ENCODE peak calls at places on chromosomes 13 and 19, in six cellular contexts. P is fibroblast of lung, G is HCT116, C is mesendoderm, Y is kidney, K is colonic mucosa. L is an unnamed sample. For H3K4me1 and H3K36me3, the result is how much of the 10 kb centered on the place peaks cover.

GRCh38 chr19:39408392-39409206 is 2.0 kb downstream of the ZFP36 start:
- DNase-seq in G (peak), K (peak), Y (peak), P (peak), C (no peak), L (peak)

GRCh38 chr19:52734340-52734892 is 428 bp downstream of the ZNF611 start:
- DNase-seq in P (no peak), Y (peak), C (no peak), G (no peak), K (no peak), L (no peak)

GRCh38 chr19:13132471-13133166 is 14.6 kb downstream of the NACC1 start:
- DNase-seq in C (no peak), G (no peak), Y (no peak), P (peak), K (no peak), L (no peak)

GRCh38 chr13:74201530-74201929 is 67.3 kb upstream of the KLF12 start:
- DNase-seq in P (no peak), K (no peak), C (no peak), G (no peak), Y (no peak), L (no peak)

GRCh38 chr19:39558623-39559117 is 18.7 kb upstream of the EID2 start:
- DNase-seq in P (no peak), Y (no peak), G (no peak), K (no peak), C (no peak), L (peak)

GRCh38 chr13:41563501-41564001 is 106.2 kb downstream of the RGCC start:
- DNase-seq in C (no peak), Y (no peak), P (peak), K (no peak), G (no peak), L (no peak)

GRCh38 chr19:29478578-29479565 is 46.9 kb upstream of the VSTM2B start:
- DNase-seq in C (peak), G (peak), P (no peak), Y (no peak), K (no peak), L (no peak)

GRCh38 chr19:45455707-45456499 is 11.9 kb upstream of the FOSB start:
- DNase-seq in Y (peak), P (peak), K (peak), G (peak), C (peak), L (no peak)

GRCh38 chr13:49935171-49936084 is 712 bp downstream of the SPRYD7 start:
- DNase-seq in C (peak), P (peak), K (peak), G (peak), Y (no peak), L (peak)

GRCh38 chr13:80499536-80500280 is 158.8 kb upstream of the SPRY2 start:
- DNase-seq in P (peak), Y (no peak), C (no peak), G (no peak), K (no peak), L (no peak)

GRCh38 chr13:110308377-110309158 is 1.5 kb downstream of the COL4A2 start:
- DNase-seq in P (peak), C (peak), K (peak), G (no peak), Y (no peak), L (no peak)

GRCh38 chr13:99197257-99197651 is 3.4 kb upstream of the UBAC2 start:
- DNase-seq in G (no peak), P (no peak), K (peak), C (no peak), Y (no peak), L (no peak)

GRCh38 chr13:71378992-71379905 is 487.8 kb downstream of the DACH1 start:
- DNase-seq in Y (no peak), K (no peak), P (peak), C (peak), G (no peak), L (peak)

GRCh38 chr13:94761407-94761806 is 49.1 kb upstream of the SOX21 start:
- DNase-seq in G (no peak), C (peak), K (no peak), P (no peak), Y (no peak), L (no peak)

GRCh38 chr13:109684836-109685602 is 101.4 kb downstream of the IRS2 start:
- DNase-seq in Y (no peak), C (no peak), K (peak), P (peak), G (no peak), L (no peak)

GRCh38 chr19:39319892-39320168 is 833 bp downstream of the LRFN1 start:
- DNase-seq in G (no peak), C (no peak), P (no peak), K (no peak), Y (no peak), L (no peak)

GRCh38 chr19:51185868-51186215 is 39.0 kb upstream of the CD33 start:
- DNase-seq in Y (no peak), K (no peak), C (no peak), G (no peak), P (no peak), L (no peak)

GRCh38 chr13:104592127-104592526 is 1525.9 kb upstream of the SLC10A2 start:
- DNase-seq in K (no peak), Y (no peak), G (peak), C (no peak), P (peak), L (no peak)

GRCh38 chr19:29810504-29810871 is 1.3 kb upstream of the CCNE1 start:
- DNase-seq in P (peak), C (no peak), G (no peak), Y (peak), K (peak), L (no peak)

GRCh38 chr19:43395561-43395960 is 19.1 kb upstream of the TEX101 start:
- DNase-seq in C (no peak), K (peak), Y (no peak), P (no peak), G (no peak), L (no peak)

GRCh38 chr19:50893047-50893737 is 18.0 kb downstream of the KLK4 start:
- DNase-seq in G (peak), Y (no peak), K (no peak), P (no peak), C (peak), L (peak)

GRCh38 chr19:3572855-3573161 is at the start of gene HMG20B:
- DNase-seq in G (no peak), K (no peak), Y (no peak), C (no peak), P (no peak), L (no peak)

GRCh38 chr13:62682788-62683187 is 1267.1 kb upstream of the PCDH20 start:
- DNase-seq in C (no peak), P (peak), Y (no peak), G (no peak), K (no peak), L (no peak)

GRCh38 chr19:12872941-12873890 is 8.0 kb downstream of the DNASE2 start:
- DNase-seq in C (peak), P (peak), Y (no peak), G (no peak), K (peak), L (peak)

GRCh38 chr19:44476559-44477408 is 23.5 kb downstream of the ZNF180 start:
- DNase-seq in C (peak), P (peak), K (no peak), Y (no peak), G (no peak), L (no peak)

GRCh38 chr13:73060251-73061160 is 1.7 kb downstream of the KLF5 start:
- DNase-seq in G (no peak), C (peak), P (peak), K (peak), Y (no peak), L (no peak)

GRCh38 chr13:99690426-99691189 is 189.3 kb downstream of the TM9SF2 start:
- DNase-seq in Y (no peak), G (no peak), C (peak), P (no peak), K (no peak), L (no peak)

GRCh38 chr19:55484571-55485438 is at the start of gene NAT14:
- DNase-seq in P (peak), Y (peak), G (no peak), K (no peak), C (peak), L (no peak)

GRCh38 chr13:101453784-101454201 is 1.3 kb downstream of the ITGBL1 start:
- DNase-seq in P (no peak), G (no peak), C (no peak), Y (peak), K (no peak), L (peak)

GRCh38 chr19:33468361-33469170 is 53.0 kb downstream of the PEPD start:
- DNase-seq in K (no peak), P (peak), Y (peak), C (peak), G (no peak), L (no peak)

GRCh38 chr19:738509-739128 is 12.3 kb upstream of the MISP start:
- DNase-seq in G (no peak), Y (no peak), C (no peak), P (no peak), K (peak), L (no peak)

GRCh38 chr13:51469790-51470189 is 17.0 kb upstream of the INTS6 start:
- DNase-seq in G (no peak), P (no peak), C (no peak), K (no peak), Y (no peak), L (no peak)

GRCh38 chr19:36213793-36214387 is 575 bp downstream of the ZNF565 start:
- DNase-seq in C (no peak), K (no peak), G (no peak), Y (no peak), P (peak), L (no peak)

GRCh38 chr19:43464089-43464775 is 1.2 kb downstream of the LYPD3 start:
- DNase-seq in C (no peak), G (no peak), P (no peak), Y (peak), K (peak), L (peak)

GRCh38 chr19:14391156-14391821 is 10.0 kb downstream of the ADGRE5 start:
- DNase-seq in Y (no peak), C (no peak), P (no peak), K (no peak), G (no peak), L (no peak)

GRCh38 chr19:46546194-46546896 is 50.7 kb upstream of the PNMA8B start:
- DNase-seq in Y (peak), P (peak), C (peak), G (no peak), K (peak), L (no peak)

GRCh38 chr13:48304132-48304876 is 753 bp downstream of the RB1 start:
- DNase-seq in C (no peak), G (no peak), K (peak), P (peak), Y (no peak), L (peak)

GRCh38 chr19:14089662-14090508 is 666 bp downstream of the SAMD1 start:
- DNase-seq in P (peak), K (no peak), Y (peak), C (peak), G (no peak), L (peak)

GRCh38 chr19:32421589-32422361 is 16.2 kb downstream of the DPY19L3 start:
- DNase-seq in G (no peak), K (no peak), Y (no peak), P (no peak), C (no peak), L (no peak)

GRCh38 chr13:94608586-94608985 is 6.9 kb downstream of the GPR180 start:
- DNase-seq in Y (no peak), K (no peak), G (no peak), P (no peak), C (no peak), L (no peak)

GRCh38 chr13:45340422-45341033 is 455 bp downstream of the TPT1 start:
- DNase-seq in P (peak), G (peak), C (peak), Y (peak), K (peak), L (peak)

GRCh38 chr13:45339867-45340266 is 1.1 kb downstream of the TPT1 start:
- DNase-seq in K (no peak), P (no peak), C (no peak), Y (no peak), G (no peak), L (peak)

GRCh38 chr13:45337803-45338202 is 3.2 kb downstream of the TPT1 start:
- DNase-seq in Y (no peak), C (no peak), K (no peak), G (no peak), P (no peak), L (no peak)

GRCh38 chr13:45341034-45341798 is at the start of gene TPT1:
- DNase-seq in P (peak), G (peak), K (peak), Y (peak), C (peak), L (peak)

GRCh38 chr13:45339399-45339798 is 1.6 kb downstream of the TPT1 start:
- DNase-seq in P (no peak), G (no peak), K (no peak), C (no peak), Y (no peak), L (no peak)
- H3K4me1 ChIP-seq in P (under half), G (half or more), K (under half), C (under half), Y (under half), L (under half)

GRCh38 chr13:113724016-113724758 is 34.8 kb upstream of the TMEM255B start:
- DNase-seq in Y (peak), P (no peak), G (no peak), K (no peak), C (no peak), L (no peak)

GRCh38 chr13:113724780-113725315 is 34.2 kb upstream of the TMEM255B start:
- DNase-seq in K (peak), C (peak), G (peak), Y (peak), P (peak), L (peak)

GRCh38 chr13:113722921-113723320 is 36.1 kb upstream of the TMEM255B start:
- DNase-seq in C (peak), K (no peak), P (no peak), G (no peak), Y (peak), L (no peak)

GRCh38 chr13:113726961-113727411 is 32.0 kb upstream of the TMEM255B start:
- DNase-seq in C (no peak), K (no peak), G (no peak), P (peak), Y (peak), L (peak)

DNA sequence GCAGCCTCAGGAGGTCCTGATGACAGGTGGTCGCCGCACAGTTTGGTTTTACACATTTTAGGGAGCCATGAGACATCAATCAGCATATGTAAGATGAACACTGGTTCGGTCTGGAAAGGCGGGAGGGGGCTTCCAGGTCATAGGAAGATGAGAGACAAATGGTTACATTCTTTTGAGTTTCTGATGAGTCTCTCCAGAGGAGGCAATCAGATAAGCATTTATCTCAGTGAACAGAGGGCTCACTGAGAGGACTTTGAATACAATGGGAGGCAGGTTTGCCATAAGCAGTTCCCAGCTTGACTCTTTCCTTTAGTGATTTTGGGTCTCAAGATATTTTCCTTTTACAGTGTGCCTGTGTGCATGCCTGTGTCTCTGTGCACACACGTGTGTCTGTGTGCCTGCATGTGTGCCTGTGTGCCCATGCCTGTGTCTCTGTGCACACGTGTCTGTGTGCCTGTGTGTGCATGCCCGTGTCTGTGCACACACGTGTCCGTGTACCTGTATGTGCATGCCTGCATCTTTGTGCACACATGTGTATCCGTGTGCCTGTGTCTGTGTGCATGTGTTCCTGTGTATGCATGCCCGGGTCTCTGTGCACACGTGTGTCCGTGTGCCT is 35.5 kb upstream of the TMEM255B start:
- DNase-seq in K (no peak), P (no peak), Y (peak), C (peak), G (no peak), L (no peak)
- H3K9ac ChIP-seq in K (no peak), P (no peak), Y (no peak), C (no peak), G (no peak), L (no peak)

GRCh38 chr19:41892173-41892902 is 9.4 kb downstream of the ARHGEF1 start:
- DNase-seq in P (no peak), Y (no peak), K (no peak), C (no peak), G (no peak), L (no peak)

GRCh38 chr19:41896581-41896942 is 13.6 kb downstream of the ARHGEF1 start:
- DNase-seq in P (no peak), G (no peak), Y (no peak), K (no peak), C (no peak), L (no peak)

GRCh38 chr19:41894350-41894749 is 11.4 kb downstream of the ARHGEF1 start:
- DNase-seq in P (no peak), G (no peak), C (no peak), K (no peak), Y (no peak), L (no peak)

GRCh38 chr19:41895745-41896580 is 13.0 kb downstream of the ARHGEF1 start:
- DNase-seq in Y (no peak), C (peak), P (no peak), G (no peak), K (no peak), L (no peak)

GRCh38 chr19:41893899-41894298 is 10.9 kb downstream of the ARHGEF1 start:
- DNase-seq in P (no peak), G (no peak), Y (no peak), C (peak), K (no peak), L (peak)
- H3K36me3 ChIP-seq in P (under half), G (under half), Y (under half), C (under half), K (under half), L (under half)

DNA sequence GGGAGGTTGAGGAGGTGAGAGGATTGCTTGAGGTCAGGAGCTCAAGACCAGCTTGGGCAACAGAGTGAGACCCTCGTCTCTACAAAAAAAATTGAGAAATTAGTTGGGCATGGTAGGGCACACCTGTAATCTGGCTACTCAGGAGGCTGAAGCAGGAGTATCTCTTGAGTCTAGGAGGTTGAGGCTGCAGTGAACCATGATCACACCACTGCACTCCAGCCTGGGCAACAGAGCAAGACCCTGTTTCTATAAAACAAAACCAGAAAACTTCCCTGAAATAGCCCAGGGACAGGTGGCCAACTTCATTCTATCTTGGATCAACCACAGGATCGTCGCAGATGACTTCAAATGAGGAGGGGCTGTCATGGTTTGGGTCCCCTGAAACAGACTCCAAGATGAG is 28.7 kb downstream of the COLGALT1 start:
- DNase-seq in P (no peak), Y (no peak), K (no peak), C (no peak), G (no peak), L (no peak)
- H3K4me1 ChIP-seq in P (under half), Y (under half), K (under half), C (under half), G (under half), L (under half)

GRCh38 chr19:31355330-31356289 is 6.4 kb upstream of the TSHZ3 start:
- DNase-seq in P (no peak), K (no peak), C (peak), G (no peak), Y (no peak), L (no peak)
- H3K9ac ChIP-seq in P (no peak), K (no peak), C (peak), G (no peak), Y (no peak), L (no peak)

DNA sequence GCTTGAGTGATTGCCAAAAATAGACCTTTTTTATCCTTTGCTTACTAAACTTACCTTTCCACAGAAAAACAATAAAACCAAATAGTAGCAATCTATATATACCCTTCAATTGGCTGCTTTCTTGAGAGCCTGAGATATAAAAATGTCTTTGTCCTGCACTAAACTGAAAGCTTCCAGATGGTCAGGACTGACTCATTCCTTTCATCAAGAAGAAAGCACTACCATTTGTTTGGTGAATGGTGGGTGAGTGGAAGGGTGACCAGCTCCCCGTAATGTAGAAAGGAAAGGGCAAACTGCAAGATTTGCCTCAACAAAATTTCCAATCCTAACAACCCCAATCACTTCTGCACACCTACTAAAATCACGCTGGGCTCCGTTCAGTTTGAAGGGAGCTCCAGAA is 67.8 kb downstream of the SACS start:
- DNase-seq in P (peak), Y (no peak), K (no peak), G (no peak), C (no peak), L (no peak)
- H3K36me3 ChIP-seq in P (under half), Y (under half), K (under half), G (under half), C (under half), L (under half)

GRCh38 chr19:6101991-6102390 is 8.3 kb downstream of the RFX2 start:
- DNase-seq in Y (no peak), C (no peak), K (no peak), P (no peak), G (no peak), L (no peak)
- H3K4me1 ChIP-seq in Y (under half), C (under half), K (under half), P (under half), G (under half), L (under half)